ENCODE peak calls at places on chromosomes 11 and 22, in eight cellular contexts. F, I, P, Z, V, J, G and Q are unnamed samples.

GRCh38 chr22:37777122-37777687 is 30.5 kb upstream of the GCAT start:
- DNase-seq in F (no peak), I (no peak), P (peak; percentile 40), Z (peak; percentile 71), V (peak; percentile 88), J (peak; percentile 76), G (peak; percentile 23), Q (peak; percentile 31)

GRCh38 chr22:49051491-49052022 is 776.1 kb downstream of the BRD1 start:
- DNase-seq in F (no peak), I (no peak), P (no peak), Z (no peak), V (no peak), J (no peak), G (no peak), Q (no peak)

GRCh38 chr11:61797263-61797944 is 4.7 kb downstream of the FEN1 start:
- DNase-seq in F (peak; percentile 78), I (no peak), P (peak; percentile 93), Z (peak; percentile 77), V (peak; percentile 75), J (peak; percentile 79), G (peak; percentile 71), Q (peak; percentile 67)

GRCh38 chr22:22111267-22111751 is 128.7 kb upstream of the TOP3B start:
- DNase-seq in F (no peak), I (no peak), P (peak; percentile 66), Z (no peak), V (peak; percentile 48), J (no peak), G (no peak), Q (no peak)

GRCh38 chr11:13682212-13682611 is 13.7 kb downstream of the FAR1 start:
- DNase-seq in F (no peak), I (no peak), P (no peak), Z (no peak), V (no peak), J (no peak), G (no peak), Q (no peak)

GRCh38 chr11:27481992-27482391 is 9.4 kb upstream of the LGR4 start:
- DNase-seq in F (no peak), I (no peak), P (no peak), Z (no peak), V (no peak), J (no peak), G (no peak), Q (no peak)

GRCh38 chr11:111554532-111554931 is 14.0 kb downstream of the LAYN start:
- DNase-seq in F (no peak), I (no peak), P (no peak), Z (no peak), V (no peak), J (no peak), G (no peak), Q (no peak)

GRCh38 chr11:846496-847098 is 3.9 kb downstream of the TSPAN4 start:
- DNase-seq in F (no peak), I (no peak), P (no peak), Z (no peak), V (peak; percentile 56), J (no peak), G (no peak), Q (no peak)

GRCh38 chr22:42697542-42698013 is 23.1 kb downstream of the A4GALT start:
- DNase-seq in F (no peak), I (peak; percentile 97), P (peak; percentile 93), Z (peak; percentile 97), V (peak; percentile 91), J (peak; percentile 56), G (no peak), Q (no peak)

GRCh38 chr11:59997800-59998199 is 19.2 kb upstream of the OOSP4B start:
- DNase-seq in F (no peak), I (no peak), P (no peak), Z (no peak), V (no peak), J (no peak), G (no peak), Q (no peak)

GRCh38 chr22:17199131-17199731 is 20.0 kb downstream of the ADA2 start:
- DNase-seq in F (peak; percentile 90), I (no peak), P (peak; percentile 64), Z (peak; percentile 67), V (peak; percentile 27), J (peak; percentile 21), G (peak; percentile 65), Q (peak; percentile 64)

GRCh38 chr11:80282643-80283042 is 841.8 kb upstream of the TENM4 start:
- DNase-seq in F (no peak), I (no peak), P (no peak), Z (no peak), V (no peak), J (no peak), G (no peak), Q (no peak)
- TF ChIP-seq CTCF in F (peak; percentile 16), I (no peak), P (no peak), Z (no peak), V (no peak), J (no peak), G (no peak), Q (no peak)

DNA sequence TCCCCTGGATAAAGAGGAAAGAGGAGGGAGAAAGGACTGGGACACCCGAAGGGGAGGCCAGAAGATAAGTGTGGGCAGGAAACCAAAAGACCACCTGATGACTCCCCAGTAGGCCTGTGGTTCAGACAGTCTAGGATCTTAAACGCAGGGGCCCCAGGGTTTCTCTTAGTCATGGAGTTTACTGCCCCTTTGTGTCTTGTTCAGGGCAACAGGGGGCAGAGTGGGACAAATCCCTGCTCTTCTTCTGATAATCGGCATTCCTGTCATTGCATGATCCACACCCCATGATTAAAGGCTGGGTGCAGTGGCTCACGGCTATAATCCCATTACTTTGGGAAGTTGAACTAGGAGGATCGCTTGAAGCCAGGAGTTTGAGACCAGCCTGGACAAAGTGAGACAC is 4.7 kb upstream of the TMPRSS13 start:
- DNase-seq in F (peak; percentile 56), I (peak; percentile 45), P (no peak), Z (no peak), V (no peak), J (no peak), G (no peak), Q (no peak)
- TF ChIP-seq CTCF in F (peak; percentile 27), I (no peak), P (no peak), Z (no peak), V (no peak), J (no peak), G (no peak), Q (no peak)

DNA sequence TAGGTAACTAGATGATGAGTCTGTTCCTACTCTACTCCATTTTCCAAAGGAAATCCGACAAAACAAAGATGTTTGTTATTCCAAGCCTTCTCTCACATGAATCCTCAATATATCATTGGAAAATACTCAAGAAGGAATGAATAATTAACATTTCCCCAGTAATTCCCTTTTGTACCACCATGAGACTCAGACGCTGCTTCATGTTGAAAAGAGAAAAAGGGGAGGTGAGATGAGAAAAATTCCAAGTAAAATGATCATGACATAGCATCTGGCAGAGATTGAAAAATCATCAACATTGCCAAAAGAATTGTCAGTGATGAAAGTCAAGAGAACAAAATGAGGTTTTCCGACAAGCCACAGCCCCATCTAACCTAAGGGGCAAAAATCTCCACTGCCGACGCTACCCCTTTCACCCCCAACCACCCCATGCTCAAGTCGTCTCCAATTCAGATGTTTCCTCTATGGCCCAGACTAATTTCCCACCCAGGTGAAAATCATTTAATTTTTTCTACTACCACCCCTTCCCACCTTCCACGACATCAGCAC is 1.3 kb downstream of the RAB6A start:
- DNase-seq in F (no peak), I (no peak), P (peak; percentile 39), Z (no peak), V (no peak), J (no peak), G (no peak), Q (no peak)
- TF ChIP-seq CTCF in F (peak; percentile 17), I (no peak), P (peak; percentile 28), Z (no peak), V (no peak), J (no peak), G (no peak), Q (peak; percentile 19)

GRCh38 chr11:71372693-71373657 is 75.2 kb downstream of the DHCR7 start:
- DNase-seq in F (peak; percentile 42), I (no peak), P (peak; percentile 29), Z (no peak), V (peak; percentile 30), J (no peak), G (no peak), Q (peak; percentile 10)
- TF ChIP-seq CTCF in F (peak; percentile 55), I (no peak), P (peak; percentile 30), Z (peak; percentile 14), V (peak; percentile 47), J (no peak), G (peak; percentile 30), Q (peak; percentile 75)

GRCh38 chr11:79259800-79260199 is 181.0 kb downstream of the TENM4 start:
- DNase-seq in F (no peak), I (no peak), P (peak; percentile 32), Z (no peak), V (no peak), J (no peak), G (no peak), Q (no peak)
- TF ChIP-seq CTCF in F (no peak), I (no peak), P (peak; percentile 44), Z (no peak), V (no peak), J (no peak), G (no peak), Q (peak; percentile 22)

GRCh38 chr11:129278586-129279319 is 86.6 kb upstream of the ARHGAP32 start:
- DNase-seq in F (peak; percentile 70), I (no peak), P (no peak), Z (peak; percentile 54), V (peak; percentile 23), J (no peak), G (peak; percentile 56), Q (no peak)
- TF ChIP-seq CTCF in F (peak; percentile 21), I (no peak), P (no peak), Z (no peak), V (no peak), J (no peak), G (no peak), Q (no peak)

DNA sequence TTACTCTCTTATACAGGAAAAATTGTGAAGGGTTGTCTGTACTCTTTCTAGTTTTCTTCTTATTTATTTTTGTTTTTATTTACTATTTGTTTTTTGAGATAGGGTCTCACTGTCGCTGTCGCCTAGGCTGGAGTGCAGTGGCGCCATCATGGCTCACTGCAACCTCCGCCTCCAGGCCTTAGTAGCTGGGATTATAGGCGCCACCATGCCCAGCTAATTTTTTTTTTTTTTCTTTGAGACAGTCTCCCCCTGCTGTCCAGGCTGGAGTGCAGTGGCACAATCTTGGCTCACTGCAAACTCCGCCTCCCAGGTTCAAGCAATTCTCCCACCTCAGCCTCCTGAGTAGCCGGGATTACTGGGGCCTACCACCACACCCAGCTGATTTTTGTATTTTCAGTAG is 18.4 kb downstream of the CUL5 start:
- DNase-seq in F (no peak), I (no peak), P (no peak), Z (no peak), V (no peak), J (no peak), G (no peak), Q (no peak)
- TF ChIP-seq CTCF in F (peak; percentile 11), I (no peak), P (no peak), Z (no peak), V (no peak), J (no peak), G (no peak), Q (no peak)